ENCODE peak calls at places on chromosomes 5 and 9, in five cellular contexts. G is erythroblast; J is stimulated activated CD4-positive, alpha-beta T cell treated with anti-CD3 and anti-CD28 coated beads, Interleukin-4, amount 100 ng/mL, for 48 hours; I is activated T-helper 1 cell treated with anti-CD3 and anti-CD28 coated beads, Interleukin-12 subunit alpha, Interleukin-12 subunit beta, Interleukin-2, Interleukin-4 antibody, amounts not matched to agents 30 ng/mL and 10 ng/mL and 1 ng/mL, durations not matched to agents 14 hours and 24 hours and 36 hours; W is activated CD4-positive, CD25-positive, alpha-beta regulatory T cell. V is an unnamed sample.

GRCh38 chr5:63768221-63768620 is 194.0 kb downstream of the HTR1A start:
- DNase-seq in G (no peak), J (no peak), I (no peak), W (no peak), V (no peak)

GRCh38 chr5:81391-82021 is 10.5 kb upstream of the PLEKHG4B start:
- DNase-seq in G (no peak), J (no peak), I (no peak), W (no peak), V (no peak)

GRCh38 chr9:123451011-123451410 is 95.0 kb downstream of the CRB2 start:
- DNase-seq in G (no peak), J (no peak), I (no peak), W (no peak), V (no peak)

GRCh38 chr5:179733764-179734126 is 1.1 kb downstream of the MAML1 start:
- DNase-seq in G (no peak), J (no peak), I (no peak), W (no peak), V (no peak)

GRCh38 chr9:129406278-129407225 is 214.3 kb downstream of the C9orf50 start:
- DNase-seq in G (peak), J (no peak), I (no peak), W (no peak), V (no peak)

GRCh38 chr5:124905256-124905655 is 158.8 kb upstream of the ZNF608 start:
- DNase-seq in G (no peak), J (no peak), I (no peak), W (no peak), V (no peak)

GRCh38 chr5:142334548-142334947 is 9.7 kb upstream of the SPRY4 start:
- DNase-seq in G (no peak), J (no peak), I (no peak), W (no peak), V (no peak)

GRCh38 chr5:177302354-177303110 is 987 bp downstream of the RAB24 start:
- DNase-seq in G (peak), J (no peak), I (no peak), W (no peak), V (no peak)

GRCh38 chr9:130994546-130995398 is 14.2 kb upstream of the LAMC3 start:
- DNase-seq in G (no peak), J (no peak), I (no peak), W (no peak), V (no peak)

GRCh38 chr9:24071736-24072135 is 245.7 kb upstream of the ELAVL2 start:
- DNase-seq in G (no peak), J (no peak), I (no peak), W (no peak), V (no peak)

GRCh38 chr9:90137824-90138223 is 504.8 kb downstream of the DIRAS2 start:
- DNase-seq in G (no peak), J (no peak), I (no peak), W (no peak), V (no peak)

GRCh38 chr5:94376672-94377345 is 241.6 kb downstream of the KIAA0825 start:
- DNase-seq in G (no peak), J (no peak), I (no peak), W (no peak), V (no peak)

GRCh38 chr5:180112101-180112861 is 40.7 kb upstream of the RNF130 start:
- DNase-seq in G (no peak), J (no peak), I (no peak), W (no peak), V (no peak)

GRCh38 chr9:107612136-107612535 is 122.6 kb upstream of the KLF4 start:
- DNase-seq in G (no peak), J (no peak), I (no peak), W (no peak), V (no peak)

GRCh38 chr5:1349246-1349645 is 4.3 kb upstream of the CLPTM1L start:
- DNase-seq in G (no peak), J (no peak), I (no peak), W (no peak), V (no peak)

GRCh38 chr5:93313672-93314071 is 267.3 kb downstream of the NR2F1-AS1 start:
- DNase-seq in G (no peak), J (no peak), I (no peak), W (no peak), V (no peak)

GRCh38 chr9:19464764-19465570 is 56.2 kb downstream of the ACER2 start:
- DNase-seq in G (peak), J (peak), I (peak), W (peak), V (peak)

GRCh38 chr9:123356851-123357747 is 1.1 kb downstream of the CRB2 start:
- DNase-seq in G (no peak), J (no peak), I (no peak), W (no peak), V (no peak)

GRCh38 chr5:96984506-96985192 is 48.8 kb downstream of the LNPEP start:
- DNase-seq in G (peak), J (no peak), I (no peak), W (no peak), V (no peak)

GRCh38 chr5:141567513-141568117 is 51.2 kb downstream of the DIAPH1 start:
- DNase-seq in G (peak), J (no peak), I (no peak), W (no peak), V (no peak)

GRCh38 chr5:96329886-96330531 is 103.0 kb downstream of the PCSK1 start:
- DNase-seq in G (no peak), J (no peak), I (no peak), W (no peak), V (no peak)

V was measured in stimulated activated naive B cell treated with anti-CD40 and anti-IgM and Interleukin-4, amounts not matched to agents 10 μg/mL and 1 μg/mL and 100 μg/mL, for 72 hours.